ENCODE peak calls at places on chromosomes 16 and 17, in four cellular contexts. One of them, this sample, is unnamed.

GRCh38 chr17:13027246-13027645 is 9.4 kb upstream of the ELAC2 start:
- DNase-seq in mesendoderm: no peak
- DNase-seq in H9: no peak
- DNase-seq in IMR-90: peak
- DNase-seq in this sample: no peak

GRCh38 chr16:28910046-28911031 is 14.7 kb downstream of the RABEP2 start:
- DNase-seq in mesendoderm: peak
- DNase-seq in H9: no peak
- DNase-seq in IMR-90: peak
- DNase-seq in this sample: no peak

GRCh38 chr17:22303096-22303495 is 610.8 kb downstream of the KCNJ18 start:
- DNase-seq in mesendoderm: no peak
- DNase-seq in H9: no peak
- DNase-seq in IMR-90: no peak
- DNase-seq in this sample: no peak

GRCh38 chr16:20918486-20919239 is 18.1 kb downstream of the LYRM1 start:
- DNase-seq in mesendoderm: no peak
- DNase-seq in H9: no peak
- DNase-seq in IMR-90: peak
- DNase-seq in this sample: no peak

GRCh38 chr17:82031885-82032627 is 578 bp downstream of the RAC3 start:
- DNase-seq in mesendoderm: peak
- DNase-seq in H9: peak
- DNase-seq in IMR-90: no peak
- DNase-seq in this sample: peak

GRCh38 chr17:31579265-31579664 is 187.8 kb downstream of the RAB11FIP4 start:
- DNase-seq in mesendoderm: no peak
- DNase-seq in H9: no peak
- DNase-seq in IMR-90: peak
- DNase-seq in this sample: no peak

GRCh38 chr17:76136276-76137025 is 4.6 kb downstream of the FOXJ1 start:
- DNase-seq in mesendoderm: no peak
- DNase-seq in H9: peak
- DNase-seq in IMR-90: no peak
- DNase-seq in this sample: no peak

GRCh38 chr17:31535581-31535981 is 144.1 kb downstream of the RAB11FIP4 start:
- DNase-seq in mesendoderm: no peak
- DNase-seq in H9: peak
- DNase-seq in IMR-90: no peak
- DNase-seq in this sample: no peak

GRCh38 chr17:71338396-71338795 is 782.4 kb upstream of the SOX9 start:
- DNase-seq in mesendoderm: no peak
- DNase-seq in H9: no peak
- DNase-seq in IMR-90: peak
- DNase-seq in this sample: no peak

GRCh38 chr17:42845918-42846593 is 1.7 kb downstream of the AOC2 start:
- DNase-seq in mesendoderm: no peak
- DNase-seq in H9: no peak
- DNase-seq in IMR-90: no peak
- DNase-seq in this sample: no peak

GRCh38 chr16:12462690-12463646 is 340.7 kb downstream of the CPPED1 start:
- DNase-seq in mesendoderm: no peak
- DNase-seq in H9: no peak
- DNase-seq in IMR-90: peak
- DNase-seq in this sample: no peak

GRCh38 chr16:87484487-87485331 is 8.1 kb downstream of the ZCCHC14 start:
- DNase-seq in mesendoderm: no peak
- DNase-seq in H9: no peak
- DNase-seq in IMR-90: no peak
- DNase-seq in this sample: no peak

GRCh38 chr16:50644730-50645129 is 36.4 kb downstream of the SNX20 start:
- DNase-seq in mesendoderm: peak
- DNase-seq in H9: peak
- DNase-seq in IMR-90: no peak
- DNase-seq in this sample: peak

GRCh38 chr16:1991588-1992474 is 2.1 kb downstream of the SYNGR3 start:
- DNase-seq in mesendoderm: peak
- DNase-seq in H9: peak
- DNase-seq in IMR-90: peak
- DNase-seq in this sample: peak

GRCh38 chr17:77256710-77257109 is 115.9 kb downstream of the SEC14L1 start:
- DNase-seq in mesendoderm: no peak
- DNase-seq in H9: no peak
- DNase-seq in IMR-90: no peak
- DNase-seq in this sample: no peak

GRCh38 chr17:77252736-77253135 is 112.0 kb downstream of the SEC14L1 start:
- DNase-seq in mesendoderm: no peak
- DNase-seq in H9: no peak
- DNase-seq in IMR-90: no peak
- DNase-seq in this sample: no peak

GRCh38 chr17:77253611-77254051 is 112.9 kb downstream of the SEC14L1 start:
- DNase-seq in mesendoderm: no peak
- DNase-seq in H9: peak
- DNase-seq in IMR-90: peak
- DNase-seq in this sample: no peak

GRCh38 chr17:77257169-77257568 is 116.4 kb downstream of the SEC14L1 start:
- DNase-seq in mesendoderm: no peak
- DNase-seq in H9: no peak
- DNase-seq in IMR-90: no peak
- DNase-seq in this sample: no peak

DNA sequence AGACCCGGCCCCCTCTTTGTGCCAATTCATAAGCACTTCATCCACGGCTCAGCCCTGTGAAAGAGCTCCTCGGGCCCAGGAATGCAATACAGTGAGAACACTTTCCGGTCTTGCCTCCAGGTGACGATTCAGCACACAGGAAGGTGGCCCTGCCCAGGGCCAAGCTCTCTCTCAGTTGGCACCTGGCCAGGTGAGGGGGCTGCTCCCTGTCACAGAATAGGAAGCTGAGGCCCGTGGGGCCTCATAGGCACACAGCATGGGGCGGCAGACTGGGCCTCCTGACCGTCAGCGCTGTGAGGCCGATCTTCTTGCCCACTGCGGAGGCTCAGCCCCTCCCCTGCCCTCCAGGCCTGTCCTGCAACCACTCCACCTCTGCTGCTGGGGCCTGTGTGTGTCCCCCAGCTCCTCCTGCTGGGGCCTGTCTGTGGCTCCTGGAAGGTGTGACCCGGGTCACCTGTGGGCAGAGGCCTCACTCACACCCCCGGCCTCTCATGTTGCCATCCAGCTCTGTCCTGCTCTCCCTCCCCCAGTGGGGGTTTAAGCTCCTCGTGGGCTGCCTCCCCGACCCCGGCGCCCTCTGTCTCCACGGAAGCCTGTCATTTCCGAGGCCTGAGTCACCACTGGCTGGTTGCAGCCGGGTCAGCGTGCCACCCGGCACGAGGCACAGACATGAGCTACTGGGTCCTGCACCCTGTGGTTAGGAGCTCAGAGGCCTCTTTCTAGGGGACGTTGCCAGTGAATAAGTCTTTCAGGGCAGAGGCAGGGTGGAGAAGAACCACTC is 114.4 kb downstream of the SEC14L1 start:
- DNase-seq in mesendoderm: peak
- DNase-seq in H9: peak
- DNase-seq in IMR-90: peak
- DNase-seq in this sample: no peak
- H3K4ac ChIP-seq in mesendoderm: no peak
- H3K4ac ChIP-seq in H9: no peak
- H3K4ac ChIP-seq in IMR-90: peak
- H3K4ac ChIP-seq in this sample: no peak

DNA sequence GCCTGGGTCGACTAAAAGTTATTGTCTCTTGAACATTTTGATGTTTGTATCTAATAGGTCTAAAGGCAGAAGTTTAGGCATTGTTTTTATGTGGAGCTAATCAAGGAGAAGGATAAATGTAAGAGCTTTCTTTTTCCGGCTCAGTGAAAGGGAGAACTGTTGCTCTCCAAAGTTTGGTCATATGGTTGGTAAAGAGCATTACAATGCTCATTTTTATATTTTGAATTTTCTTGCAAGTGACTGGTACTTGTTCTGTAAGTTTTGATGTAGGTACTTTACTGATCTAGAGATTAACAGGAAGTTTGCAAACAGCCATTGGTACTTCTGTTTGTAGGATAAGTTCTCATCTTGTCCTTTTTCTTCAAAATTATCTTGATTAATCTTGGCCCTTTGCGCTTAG is 30.9 kb upstream of the BCAS3 start:
- DNase-seq in mesendoderm: no peak
- DNase-seq in H9: no peak
- DNase-seq in IMR-90: no peak
- DNase-seq in this sample: no peak
- H3K4me2 ChIP-seq in mesendoderm: no peak
- H3K4me2 ChIP-seq in H9: no peak
- H3K4me2 ChIP-seq in IMR-90: no peak
- H3K4me2 ChIP-seq in this sample: no peak

GRCh38 chr17:44904001-44904984 is 5.0 kb upstream of the EFTUD2 start:
- DNase-seq in mesendoderm: no peak
- DNase-seq in H9: no peak
- DNase-seq in IMR-90: no peak
- DNase-seq in this sample: no peak
- H3K4ac ChIP-seq in mesendoderm: no peak
- H3K4ac ChIP-seq in H9: no peak
- H3K4ac ChIP-seq in IMR-90: peak
- H3K4ac ChIP-seq in this sample: no peak

DNA sequence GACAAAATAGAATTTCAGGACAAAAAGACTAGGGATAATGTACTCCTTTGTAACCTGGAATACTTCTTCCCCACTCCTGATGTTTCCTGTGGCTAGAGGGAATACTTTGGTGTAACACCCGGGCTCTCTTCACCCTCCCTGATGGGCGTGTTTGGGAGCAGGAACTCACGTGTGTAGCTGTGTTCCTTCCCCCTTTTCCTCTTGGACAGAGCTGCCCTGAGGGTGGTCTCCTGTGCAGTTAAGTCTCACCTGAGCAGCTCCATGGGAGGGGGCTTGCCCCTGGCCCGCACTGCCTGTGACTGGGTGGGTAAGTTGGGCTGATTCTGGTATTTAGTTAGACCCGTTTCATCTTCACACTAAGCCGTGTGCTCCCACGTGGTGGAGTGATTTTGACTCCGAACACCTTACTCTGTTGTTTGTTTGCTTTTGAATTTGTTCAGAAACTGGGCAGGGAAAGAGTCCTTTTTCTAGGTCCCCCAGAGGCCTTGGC is 87.9 kb downstream of the OR1D5 start:
- DNase-seq in mesendoderm: peak
- DNase-seq in H9: peak
- DNase-seq in IMR-90: no peak
- DNase-seq in this sample: no peak
- H3K4me2 ChIP-seq in mesendoderm: no peak
- H3K4me2 ChIP-seq in H9: no peak
- H3K4me2 ChIP-seq in IMR-90: no peak
- H3K4me2 ChIP-seq in this sample: no peak

GRCh38 chr17:38449364-38449763 is 21.1 kb downstream of the ARHGAP23 start:
- DNase-seq in mesendoderm: peak
- DNase-seq in H9: peak
- DNase-seq in IMR-90: no peak
- DNase-seq in this sample: no peak

GRCh38 chr17:38451030-38451839 is 23.0 kb downstream of the ARHGAP23 start:
- DNase-seq in mesendoderm: peak
- DNase-seq in H9: peak
- DNase-seq in IMR-90: peak
- DNase-seq in this sample: peak

GRCh38 chr17:38447502-38448095 is 19.3 kb downstream of the ARHGAP23 start:
- DNase-seq in mesendoderm: no peak
- DNase-seq in H9: no peak
- DNase-seq in IMR-90: no peak
- DNase-seq in this sample: no peak

GRCh38 chr17:38450699-38451029 is 22.4 kb downstream of the ARHGAP23 start:
- DNase-seq in mesendoderm: no peak
- DNase-seq in H9: no peak
- DNase-seq in IMR-90: no peak
- DNase-seq in this sample: no peak

DNA sequence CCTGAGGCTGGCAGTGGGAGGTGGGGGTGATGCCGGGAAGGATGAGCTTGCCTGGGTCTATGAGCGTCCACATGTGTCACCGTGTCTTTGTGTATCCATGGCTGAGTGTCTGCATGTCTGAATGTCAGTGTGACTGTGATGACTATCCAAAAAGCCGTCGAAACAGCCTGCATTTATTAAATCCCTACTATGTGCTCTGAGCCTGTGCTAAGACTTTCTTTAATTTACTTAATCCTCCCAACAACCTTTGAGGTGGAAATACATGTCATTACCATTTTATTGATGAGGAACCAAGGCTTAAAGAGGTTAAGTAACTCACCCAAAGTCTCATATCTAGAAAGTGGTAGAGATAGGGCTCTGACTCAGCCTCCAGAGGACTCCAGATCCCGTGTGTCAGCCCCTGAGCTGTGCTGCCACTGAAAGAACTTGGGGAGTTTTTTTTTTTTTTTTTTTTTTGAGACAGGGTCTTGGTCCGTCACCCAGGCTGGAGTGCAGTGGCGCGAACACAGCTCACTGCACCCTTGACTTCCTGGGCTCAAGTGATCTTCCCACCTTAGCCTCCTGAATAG is 20.0 kb downstream of the ARHGAP23 start:
- DNase-seq in mesendoderm: no peak
- DNase-seq in H9: no peak
- DNase-seq in IMR-90: peak
- DNase-seq in this sample: no peak
- H3K4ac ChIP-seq in mesendoderm: no peak
- H3K4ac ChIP-seq in H9: no peak
- H3K4ac ChIP-seq in IMR-90: peak
- H3K4ac ChIP-seq in this sample: peak

DNA sequence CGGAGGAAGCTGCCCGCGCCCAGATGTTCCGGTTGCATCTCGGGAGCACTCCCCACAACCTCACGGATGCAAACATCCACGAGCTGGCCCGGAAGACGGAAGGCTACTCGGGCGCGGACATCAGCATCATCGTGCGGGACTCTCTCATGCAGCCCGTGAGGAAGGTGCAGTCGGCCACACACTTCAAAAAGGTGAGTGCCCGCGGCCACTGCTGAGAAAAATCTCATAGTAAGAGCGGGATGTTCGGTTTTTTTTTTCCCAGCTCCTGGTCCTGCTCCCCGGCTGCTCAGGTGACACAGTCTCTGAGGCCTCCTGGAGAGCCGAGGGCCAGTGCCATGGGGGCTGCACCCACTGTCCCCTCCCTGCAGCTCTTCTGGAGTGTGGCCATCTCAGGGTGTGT is 9.3 kb downstream of the PDF start:
- DNase-seq in mesendoderm: no peak
- DNase-seq in H9: no peak
- DNase-seq in IMR-90: no peak
- DNase-seq in this sample: no peak
- H3K4me2 ChIP-seq in mesendoderm: no peak
- H3K4me2 ChIP-seq in H9: no peak
- H3K4me2 ChIP-seq in IMR-90: no peak
- H3K4me2 ChIP-seq in this sample: no peak

GRCh38 chr17:2067048-2067452 is 12.1 kb downstream of the HIC1 start:
- DNase-seq in mesendoderm: no peak
- DNase-seq in H9: no peak
- DNase-seq in IMR-90: no peak
- DNase-seq in this sample: no peak
- H3K4ac ChIP-seq in mesendoderm: no peak
- H3K4ac ChIP-seq in H9: no peak
- H3K4ac ChIP-seq in IMR-90: peak
- H3K4ac ChIP-seq in this sample: no peak